ENCODE peak calls at places on chromosomes 7 and 10, in four cellular contexts. C is SJSA1, G is colonic mucosa, E is dorsolateral prefrontal cortex. T is an unnamed sample.

GRCh38 chr7:140732436-140732835 is 35.9 kb downstream of the NDUFB2 start:
- DNase-seq in G (no peak), C (no peak), E (no peak), T (no peak)

GRCh38 chr10:32207544-32207943 is 139.4 kb downstream of the EPC1 start:
- DNase-seq in E (no peak), C (peak; percentile 24), G (peak; percentile 77), T (no peak)

GRCh38 chr10:132096223-132096622 is 30.5 kb downstream of the JAKMIP3 start:
- DNase-seq in E (no peak), G (no peak), C (no peak), T (peak; percentile 8)

GRCh38 chr7:30927040-30927439 is 15.4 kb downstream of the AQP1 start:
- DNase-seq in E (peak; percentile 14), C (no peak), G (no peak), T (no peak)

GRCh38 chr7:131600578-131600977 is 44.1 kb upstream of the PODXL start:
- DNase-seq in C (peak; percentile 67), E (no peak), G (no peak), T (no peak)

GRCh38 chr7:75892634-75893272 is 13.9 kb downstream of the RHBDD2 start:
- DNase-seq in C (peak; percentile 98), G (no peak), E (no peak), T (no peak)

GRCh38 chr7:33251261-33251660 is 121.9 kb downstream of the BBS9 start:
- DNase-seq in G (no peak), C (no peak), E (no peak), T (no peak)

GRCh38 chr7:131637846-131638245 is 81.4 kb upstream of the PODXL start:
- DNase-seq in E (no peak), G (no peak), C (no peak), T (no peak)

GRCh38 chr10:44024351-44025116 is 360.4 kb downstream of the CXCL12 start:
- DNase-seq in E (no peak), C (no peak), G (no peak), T (no peak)

GRCh38 chr7:101138149-101138870 is 11.4 kb downstream of the SERPINE1 start:
- DNase-seq in E (no peak), G (peak; percentile 81), C (peak; percentile 97), T (peak; percentile 83)

GRCh38 chr10:61898435-61898778 is 3.1 kb upstream of the ARID5B start:
- DNase-seq in G (no peak), C (peak; percentile 6), E (no peak), T (no peak)

GRCh38 chr10:76024460-76025123 is 593.2 kb downstream of the LRMDA start:
- DNase-seq in G (no peak), C (no peak), E (no peak), T (no peak)

GRCh38 chr7:143408686-143409551 is at the start of gene EPHA1:
- DNase-seq in C (no peak), E (no peak), G (peak; percentile 81), T (no peak)

GRCh38 chr7:4707134-4707651 is 25.1 kb downstream of the FOXK1 start:
- DNase-seq in C (no peak), G (no peak), E (no peak), T (no peak)

GRCh38 chr7:103771294-103771693 is 218.2 kb downstream of the RELN start:
- DNase-seq in C (no peak), E (no peak), G (no peak), T (no peak)

GRCh38 chr10:4453950-4454349 is 372.1 kb upstream of the AKR1E2 start:
- DNase-seq in C (no peak), G (no peak), E (no peak), T (no peak)

GRCh38 chr10:130747946-130748345 is 563.6 kb downstream of the TCERG1L start:
- DNase-seq in G (no peak), E (no peak), C (no peak), T (no peak)

GRCh38 chr7:128407751-128408708 is 1.8 kb downstream of the IMPDH1 start:
- DNase-seq in E (no peak), C (no peak), G (peak; percentile 30), T (no peak)

GRCh38 chr10:3424102-3424803 is 251.7 kb upstream of the PITRM1 start:
- DNase-seq in E (no peak), C (peak; percentile 96), G (peak; percentile 37), T (no peak)

GRCh38 chr10:5512881-5513698 is 11.7 kb upstream of the CALML3 start:
- DNase-seq in G (no peak), E (no peak), C (no peak), T (no peak)

GRCh38 chr10:104032144-104032775 is 53.4 kb downstream of the COL17A1 start:
- DNase-seq in G (no peak), E (no peak), C (no peak), T (no peak)

GRCh38 chr7:101112233-101112632 is 14.7 kb upstream of the SERPINE1 start:
- DNase-seq in E (peak; percentile 34), C (peak; percentile 57), G (no peak), T (no peak)

GRCh38 chr7:27808626-27809025 is 68.7 kb downstream of the TAX1BP1 start:
- DNase-seq in G (no peak), C (no peak), E (no peak), T (peak; percentile 26)

GRCh38 chr10:116073025-116073424 is 200.0 kb downstream of the GFRA1 start:
- DNase-seq in G (no peak), E (no peak), C (no peak), T (no peak)
- H3K4me3 ChIP-seq in G (no peak overlapping the region), E (no peak overlapping the region), C (no peak overlapping the region), T (no peak overlapping the region)

DNA sequence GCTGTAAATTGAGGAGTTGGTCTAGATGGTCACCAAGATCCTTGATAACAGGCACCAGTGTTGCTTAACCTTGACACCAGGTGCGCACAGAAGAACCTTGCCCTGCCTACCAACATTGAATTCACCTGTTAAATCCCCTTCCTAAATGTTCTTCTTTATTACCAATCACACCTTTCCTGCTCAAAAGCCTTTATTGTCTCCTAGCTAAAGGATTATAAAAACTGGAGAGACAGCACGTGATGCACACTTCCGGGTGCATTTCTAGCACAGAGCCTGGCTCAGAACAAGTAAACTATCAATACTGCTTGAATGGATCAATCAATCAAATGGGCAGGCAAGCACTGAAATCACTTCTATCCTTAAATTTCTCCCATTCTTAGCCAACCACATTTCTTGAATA is 56.3 kb downstream of the SVIL start:
- DNase-seq in E (no peak), G (peak; percentile 45), C (no peak), T (no peak)
- H3K27me3 ChIP-seq in E (no peaks in the 10 kb centered on the region), G (no peaks in the 10 kb centered on the region), C (no peaks in the 10 kb centered on the region), T (no peaks in the 10 kb centered on the region)

GRCh38 chr10:73581912-73582311 is 9.2 kb downstream of the USP54 start:
- DNase-seq in C (no peak), E (peak; percentile 54), G (no peak), T (no peak)

GRCh38 chr10:73577788-73578187 is 13.4 kb downstream of the USP54 start:
- DNase-seq in E (no peak), G (peak; percentile 46), C (no peak), T (no peak)

GRCh38 chr10:73576178-73576889 is 14.8 kb downstream of the USP54 start:
- DNase-seq in E (no peak), C (no peak), G (no peak), T (peak; percentile 68)

GRCh38 chr10:73576890-73577591 is 14.1 kb downstream of the USP54 start:
- DNase-seq in C (no peak), G (no peak), E (no peak), T (no peak)
- H3K4me3 ChIP-seq in C (no peak overlapping the region), G (no peak overlapping the region), E (no peak overlapping the region), T (no peak overlapping the region)

GRCh38 chr7:1302936-1303335 is 70.3 kb downstream of the UNCX start:
- DNase-seq in G (no peak), C (no peak), E (no peak), T (no peak)

GRCh38 chr7:1301812-1302310 is 69.2 kb downstream of the UNCX start:
- DNase-seq in G (no peak), C (no peak), E (no peak), T (no peak)

GRCh38 chr7:1300636-1301035 is 68.0 kb downstream of the UNCX start:
- DNase-seq in C (no peak), G (no peak), E (no peak), T (no peak)

GRCh38 chr7:1300206-1300605 is 67.5 kb downstream of the UNCX start:
- DNase-seq in G (no peak), C (no peak), E (no peak), T (no peak)

DNA sequence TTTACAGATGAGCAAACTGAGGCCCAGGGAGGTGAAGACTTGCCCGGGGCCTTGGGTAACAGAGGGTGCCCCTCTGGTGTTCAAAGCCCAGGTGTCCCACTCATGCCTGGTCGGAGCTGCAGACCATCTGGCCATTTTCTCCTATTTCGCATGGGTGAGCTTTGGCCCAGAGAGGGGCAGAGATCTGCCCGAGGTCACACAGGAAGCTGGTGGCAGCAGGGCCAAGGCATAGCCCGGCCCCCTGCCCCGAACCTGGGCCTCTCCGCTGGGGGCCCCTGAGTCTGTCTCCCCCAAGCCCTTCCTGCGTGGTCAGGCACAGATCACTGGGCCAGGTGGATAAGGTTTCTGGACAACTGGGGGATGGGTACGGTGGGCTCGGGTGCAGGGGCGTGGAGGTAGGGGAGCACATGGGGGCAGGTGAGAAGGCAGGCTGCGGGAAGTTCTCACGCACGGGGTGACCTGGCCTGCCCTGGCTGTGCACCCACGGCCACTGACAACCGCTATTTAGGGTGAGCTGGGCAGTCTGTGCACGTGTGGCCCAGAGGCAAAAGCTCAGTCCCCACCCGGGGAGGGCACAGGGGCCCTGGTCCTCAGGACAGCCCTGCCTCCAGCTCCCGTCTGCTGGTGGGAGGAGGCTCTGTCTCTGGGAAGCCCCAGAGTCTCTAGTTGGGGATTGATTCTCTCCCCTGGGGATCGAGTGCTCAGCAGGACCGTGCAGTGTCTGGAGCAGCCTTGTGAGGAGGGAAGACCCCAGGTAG is 68.6 kb downstream of the UNCX start:
- DNase-seq in E (no peak), G (no peak), C (no peak), T (no peak)
- H3K27me3 ChIP-seq in E (no peaks in the 10 kb centered on the region), G (peaks cover 4% of the 10 kb centered on the region), C (peaks cover 46% of the 10 kb centered on the region), T (peaks cover 3% of the 10 kb centered on the region)

DNA sequence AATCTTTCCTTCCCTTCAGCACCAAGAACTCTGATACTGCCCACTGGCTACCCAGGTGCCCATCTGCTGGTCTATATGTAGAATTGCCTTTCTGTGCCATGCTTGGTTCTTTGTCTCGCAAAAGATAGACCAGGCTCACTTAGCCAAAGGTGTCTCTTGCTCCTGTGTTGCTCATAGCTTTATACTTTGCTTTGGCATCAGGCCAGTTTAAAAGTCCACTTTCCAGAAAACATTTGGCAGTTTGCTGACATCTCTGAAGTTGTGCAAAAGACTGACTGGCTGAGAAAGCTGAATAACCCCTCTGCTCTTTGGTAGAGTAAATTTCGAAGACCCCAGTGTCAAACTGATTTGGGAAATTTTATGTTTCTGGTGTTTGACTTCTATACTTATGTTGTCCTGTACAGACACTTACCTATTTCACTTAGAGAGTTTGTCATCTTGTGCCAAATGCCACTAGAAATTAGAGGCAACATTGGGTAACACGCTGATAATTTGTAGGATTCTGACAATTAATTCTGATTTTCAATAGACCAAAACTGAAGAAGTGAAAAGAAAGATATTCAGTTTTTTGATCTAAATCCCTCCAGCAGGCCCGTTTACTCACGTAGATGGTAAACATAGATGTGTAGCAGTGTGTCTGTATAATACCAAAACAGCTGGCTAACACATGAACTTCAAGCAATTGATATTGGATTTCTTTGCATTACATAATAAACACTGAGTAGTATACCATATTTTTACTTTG is 91.1 kb downstream of the CPED1 start:
- DNase-seq in C (no peak), G (no peak), E (no peak), T (no peak)
- H3K4me3 ChIP-seq in C (no peak overlapping the region), G (no peak overlapping the region), E (no peak overlapping the region), T (no peak overlapping the region)